ENCODE peak calls at places on chromosomes 3 and 15, in seven cellular contexts. Q is effector memory CD4-positive, alpha-beta T cell; W is nephron progenitor cell; X is naive thymus-derived CD8-positive, alpha-beta T cell; P is iPS-NIHi11; U is mesothelial cell of epicardium; N is ELR. G is an unnamed sample.
A peak's percentile ranks its signal among the peaks of the same experiment; 100 is the strongest.

GRCh38 chr15:26772588-26773484 is at the start of gene GABRB3:
- DNase-seq in Q (no peak), W (peak; percentile 86), U (peak; percentile 46), P (peak; percentile 84), N (no peak), X (no peak), G (peak; percentile 63)

GRCh38 chr3:33898901-33899300 is 100.5 kb downstream of the PDCD6IP start:
- DNase-seq in W (no peak), N (no peak), X (no peak), P (no peak), Q (no peak), U (no peak), G (no peak)

GRCh38 chr3:57009802-57010201 is 50.7 kb upstream of the SPATA12 start:
- DNase-seq in N (no peak), W (no peak), Q (no peak), U (no peak), P (no peak), X (no peak), G (no peak)

GRCh38 chr3:109131276-109131675 is 5.2 kb upstream of the C3orf85 start:
- DNase-seq in N (peak; percentile 8), Q (no peak), W (no peak), X (no peak), U (no peak), P (no peak), G (no peak)

GRCh38 chr3:192812736-192813383 is 85.5 kb upstream of the FGF12 start:
- DNase-seq in Q (no peak), W (peak; percentile 39), X (peak; percentile 7), P (peak; percentile 32), N (peak; percentile 72), U (no peak), G (peak; percentile 12)

GRCh38 chr3:155908605-155909004 is 38.2 kb downstream of the GMPS start:
- DNase-seq in W (no peak), P (no peak), U (no peak), Q (no peak), X (no peak), N (no peak), G (no peak)

GRCh38 chr15:85073556-85074194 is 92.0 kb downstream of the PDE8A start:
- DNase-seq in X (no peak), W (no peak), P (no peak), Q (no peak), N (peak; percentile 55), U (no peak), G (no peak)

GRCh38 chr3:17149744-17150143 is 265.0 kb downstream of the PLCL2 start:
- DNase-seq in W (no peak), U (no peak), P (no peak), X (no peak), N (no peak), Q (no peak), G (no peak)

GRCh38 chr3:129618186-129618820 is 11.8 kb upstream of the PLXND1 start:
- DNase-seq in W (no peak), P (no peak), U (no peak), X (no peak), Q (no peak), N (no peak), G (no peak)

GRCh38 chr3:21294768-21295167 is 456.2 kb downstream of the ZNF385D start:
- DNase-seq in U (no peak), X (no peak), P (no peak), N (peak; percentile 0), W (no peak), Q (no peak), G (no peak)

GRCh38 chr3:33372218-33373081 is 67.8 kb downstream of the UBP1 start:
- DNase-seq in P (peak; percentile 57), U (no peak), Q (no peak), N (peak; percentile 86), W (peak; percentile 50), X (peak; percentile 56), G (peak; percentile 59)

GRCh38 chr15:73637527-73637926 is 4.3 kb upstream of the NPTN start:
- DNase-seq in X (no peak), U (no peak), P (no peak), N (peak; percentile 40), W (no peak), Q (no peak), G (no peak)

GRCh38 chr3:195080125-195080524 is 190.8 kb downstream of the XXYLT1 start:
- DNase-seq in Q (no peak), U (no peak), P (no peak), X (no peak), W (no peak), N (no peak), G (no peak)

GRCh38 chr3:55097441-55097840 is 169.6 kb upstream of the LRTM1 start:
- DNase-seq in X (no peak), Q (no peak), W (no peak), P (no peak), U (no peak), N (no peak), G (no peak)

GRCh38 chr3:87191175-87191574 is 35.9 kb upstream of the CHMP2B start:
- DNase-seq in P (no peak), W (no peak), U (no peak), Q (no peak), X (no peak), N (peak; percentile 10), G (no peak)

GRCh38 chr3:178712247-178712646 is 176.0 kb downstream of the KCNMB2 start:
- DNase-seq in X (no peak), U (no peak), Q (no peak), W (no peak), P (no peak), N (no peak), G (no peak)

GRCh38 chr3:127034195-127034989 is 51.5 kb downstream of the PLXNA1 start:
- DNase-seq in X (no peak), W (no peak), U (no peak), Q (no peak), N (no peak), P (no peak), G (no peak)

G was measured in HEK293T.